ENCODE peak calls at places on chromosomes 3 and 15, in seven cellular contexts. G is ovary, M is right cardiac atrium, Y is lower lobe of right lung, V is body of pancreas, O is MM.1S, C is neuronal stem cell. L is an unnamed sample.
A peak's percentile ranks its signal among the peaks of the same experiment; 100 is the strongest.

GRCh38 chr15:31278544-31279220 is 48.0 kb upstream of the KLF13 start:
- DNase-seq in G (no peak), M (peak; percentile 39), Y (no peak), V (peak; percentile 8), O (no peak), C (no peak), L (no peak)

GRCh38 chr3:23778451-23778850 is 27.3 kb upstream of the UBE2E1 start:
- DNase-seq in G (no peak), M (no peak), Y (no peak), V (no peak), O (no peak), C (no peak), L (no peak)

GRCh38 chr3:71447803-71448202 is 135.7 kb downstream of the FOXP1 start:
- DNase-seq in G (no peak), M (no peak), Y (no peak), V (no peak), O (no peak), C (no peak), L (no peak)

GRCh38 chr15:38696790-38697495 is 132.3 kb upstream of the RASGRP1 start:
- DNase-seq in G (no peak), M (no peak), Y (no peak), V (no peak), O (no peak), C (no peak), L (no peak)

GRCh38 chr3:29441020-29441324 is 160.1 kb downstream of the RBMS3 start:
- DNase-seq in G (no peak), M (no peak), Y (no peak), V (no peak), O (no peak), C (no peak), L (no peak)

GRCh38 chr3:56144792-56145191 is 323.5 kb downstream of the ERC2 start:
- DNase-seq in G (no peak), M (no peak), Y (no peak), V (no peak), O (no peak), C (no peak), L (no peak)

GRCh38 chr15:31101262-31102048 is at the start of gene TRPM1:
- DNase-seq in G (no peak), M (no peak), Y (no peak), V (no peak), O (peak; percentile 66), C (no peak), L (no peak)

GRCh38 chr15:74196175-74196574 is 6.4 kb downstream of the STRA6 start:
- DNase-seq in G (peak; percentile 72), M (peak; percentile 92), Y (peak; percentile 72), V (no peak), O (no peak), C (no peak), L (no peak)

GRCh38 chr3:194339356-194339755 is 11.8 kb downstream of the CPN2 start:
- DNase-seq in G (no peak), M (no peak), Y (no peak), V (no peak), O (no peak), C (no peak), L (no peak)

GRCh38 chr15:51699373-51699772 is 18.1 kb downstream of the SCG3 start:
- DNase-seq in G (no peak), M (no peak), Y (no peak), V (no peak), O (no peak), C (no peak), L (no peak)

GRCh38 chr15:51022206-51022605 is 72.5 kb downstream of the TNFAIP8L3 start:
- DNase-seq in G (no peak), M (no peak), Y (no peak), V (no peak), O (no peak), C (no peak), L (no peak)

GRCh38 chr3:70392227-70392626 is 79.8 kb upstream of the MDFIC2 start:
- DNase-seq in G (no peak), M (no peak), Y (no peak), V (no peak), O (no peak), C (no peak), L (peak; percentile 20)

GRCh38 chr15:92869263-92869940 is 30.7 kb upstream of the CHD2 start:
- DNase-seq in G (no peak), M (no peak), Y (no peak), V (no peak), O (no peak), C (no peak), L (no peak)

GRCh38 chr15:39124925-39125625 is 455.8 kb upstream of the THBS1 start:
- DNase-seq in G (no peak), M (no peak), Y (no peak), V (no peak), O (no peak), C (no peak), L (no peak)

GRCh38 chr15:50452927-50453326 is 28.7 kb downstream of the USP8 start:
- DNase-seq in G (no peak), M (no peak), Y (no peak), V (no peak), O (no peak), C (no peak), L (no peak)

GRCh38 chr3:187594272-187594671 is 75.9 kb downstream of the SST start:
- DNase-seq in G (no peak), M (no peak), Y (no peak), V (no peak), O (no peak), C (no peak), L (no peak)

GRCh38 chr3:129627350-129628168 is 21.1 kb upstream of the PLXND1 start:
- DNase-seq in G (peak; percentile 70), M (peak; percentile 88), Y (peak; percentile 83), V (peak; percentile 72), O (peak; percentile 87), C (peak; percentile 65), L (no peak)

GRCh38 chr3:150925751-150926201 is 20.5 kb upstream of the MINDY4B start:
- DNase-seq in G (no peak), M (peak; percentile 54), Y (peak; percentile 57), V (peak; percentile 49), O (peak; percentile 75), C (peak; percentile 36), L (peak; percentile 45)

GRCh38 chr3:189229421-189229820 is 57.6 kb downstream of the TPRG1 start:
- DNase-seq in G (no peak), M (no peak), Y (no peak), V (no peak), O (no peak), C (no peak), L (no peak)

DNA sequence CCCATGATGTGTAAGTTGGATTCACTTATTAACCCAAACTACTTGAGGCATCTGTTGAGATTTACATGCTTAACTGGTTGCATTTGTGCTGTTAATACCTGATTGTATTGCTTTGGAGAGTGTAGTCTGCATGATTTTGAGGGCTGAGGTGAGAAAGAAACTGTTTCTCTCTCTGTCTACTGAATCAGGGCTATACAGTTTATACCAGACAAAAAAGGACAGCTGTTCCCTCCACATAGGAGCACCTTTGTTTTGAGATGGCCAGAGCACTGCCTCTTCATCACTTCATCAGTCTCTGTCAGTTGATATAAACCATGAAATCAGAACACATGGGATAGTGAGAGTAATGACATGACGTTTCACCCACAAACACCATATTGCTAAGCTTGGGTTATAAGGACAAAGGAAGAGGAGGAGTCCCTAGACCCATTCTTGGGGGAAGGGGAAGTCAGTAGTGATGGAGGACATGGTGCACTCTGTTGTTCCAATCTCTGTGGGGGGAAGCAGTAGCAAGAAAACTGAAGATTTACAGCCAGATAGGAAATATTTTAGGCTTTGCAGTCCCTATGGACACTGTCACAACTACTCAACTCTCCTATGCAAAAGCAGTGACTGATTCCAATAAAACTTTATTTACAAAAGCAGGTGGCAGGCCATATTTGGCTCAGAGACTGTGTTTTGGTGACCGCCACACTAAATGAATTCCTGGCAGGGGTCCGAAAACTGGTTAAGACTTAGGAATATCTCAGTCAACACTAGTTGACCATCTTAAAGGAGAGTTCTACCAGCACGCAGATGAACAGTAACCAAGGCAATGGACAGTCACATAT is 123.9 kb upstream of the NR2E3 start:
- DNase-seq in G (no peak), M (no peak), Y (no peak), V (no peak), O (no peak), C (no peak), L (no peak)
- H3K27ac ChIP-seq in G (no peak overlapping the region), M (no peak overlapping the region), Y (no peak overlapping the region), V (no peak overlapping the region), O (no peak overlapping the region), C (no peak overlapping the region), L (no peak overlapping the region)

GRCh38 chr15:44132057-44132456 is 63.0 kb downstream of the FRMD5 start:
- DNase-seq in G (no peak), M (no peak), Y (no peak), V (no peak), O (no peak), C (no peak), L (no peak)

GRCh38 chr15:44137750-44138149 is 57.3 kb downstream of the FRMD5 start:
- DNase-seq in G (no peak), M (no peak), Y (no peak), V (no peak), O (no peak), C (no peak), L (no peak)

GRCh38 chr15:44136991-44137477 is 58.0 kb downstream of the FRMD5 start:
- DNase-seq in G (no peak), M (no peak), Y (no peak), V (no peak), O (no peak), C (no peak), L (no peak)
- H3K27ac ChIP-seq in G (no peak overlapping the region), M (no peak overlapping the region), Y (no peak overlapping the region), V (no peak overlapping the region), O (no peak overlapping the region), C (no peak overlapping the region), L (no peak overlapping the region)

DNA sequence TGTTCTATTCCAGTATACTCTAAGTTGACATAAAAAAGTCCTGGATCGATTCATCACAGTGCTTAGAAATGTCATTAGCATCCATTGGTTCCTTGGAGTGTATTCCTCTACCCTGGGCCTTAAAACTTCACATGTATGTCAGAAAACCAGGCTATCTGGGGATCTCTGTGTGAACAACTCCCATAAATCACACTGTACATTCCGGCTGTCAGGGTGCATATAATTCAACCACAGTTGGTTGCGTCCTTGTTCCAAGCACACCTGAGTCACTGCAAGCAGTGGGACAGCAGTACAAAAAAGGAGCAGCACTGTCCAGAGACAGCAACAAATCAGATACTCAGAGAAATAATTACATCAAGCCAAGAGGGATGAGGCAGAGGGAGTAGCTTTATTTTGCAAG is 52.4 kb downstream of the PDZRN3 start:
- DNase-seq in G (no peak), M (no peak), Y (no peak), V (no peak), O (no peak), C (no peak), L (no peak)
- H3K27ac ChIP-seq in G (no peak overlapping the region), M (no peak overlapping the region), Y (no peak overlapping the region), V (no peak overlapping the region), O (no peak overlapping the region), C (no peak overlapping the region), L (no peak overlapping the region)

DNA sequence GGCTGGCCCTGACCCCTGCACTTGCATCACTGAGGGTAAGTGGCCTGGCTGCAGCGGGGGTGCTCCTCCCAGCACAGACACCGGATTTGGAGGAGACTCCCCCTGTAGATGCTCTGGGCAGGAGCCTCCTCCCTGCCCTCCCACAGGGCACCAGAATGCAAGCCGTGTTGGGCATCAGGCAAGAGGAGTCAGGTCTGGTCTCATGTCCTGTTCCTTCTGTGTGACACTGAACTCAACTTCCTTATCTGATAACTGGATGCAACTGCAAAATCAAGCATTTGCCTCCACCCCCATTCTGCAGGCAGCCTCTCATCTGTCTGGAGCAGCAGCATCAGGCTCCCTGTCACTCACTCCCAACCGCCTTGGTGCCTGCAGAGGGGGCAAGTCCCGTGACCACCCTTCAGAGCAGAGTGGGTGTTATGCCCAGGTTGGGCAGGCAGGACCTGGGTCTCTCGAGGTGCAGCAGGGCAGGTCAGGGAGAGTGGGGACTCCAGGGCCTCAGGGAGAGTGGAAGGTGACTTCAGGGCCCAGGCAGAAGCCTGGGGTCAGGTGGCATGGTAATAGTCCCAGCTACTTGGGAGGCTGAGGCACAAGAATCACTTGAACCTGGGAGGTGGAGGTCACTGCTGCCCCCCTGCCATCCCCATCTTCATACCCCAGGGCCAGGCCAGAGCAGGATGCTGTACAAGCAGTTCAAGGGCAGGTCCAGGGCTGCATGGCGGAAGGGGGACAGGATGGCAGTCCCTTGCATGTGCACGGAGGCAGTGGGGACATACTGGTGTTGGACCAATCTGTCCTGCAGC is 10.5 kb upstream of the RPL29 start:
- DNase-seq in G (no peak), M (peak; percentile 47), Y (no peak), V (no peak), O (no peak), C (no peak), L (no peak)
- H3K27ac ChIP-seq in G (no peak overlapping the region), M (peak overlapping the region; percentile 31), Y (peak overlapping the region; percentile 67), V (peak overlapping the region; percentile 22), O (no peak overlapping the region), C (peak overlapping the region; percentile 53), L (no peak overlapping the region)

L was measured in iPS DF 6.9.